ENCODE peak calls at places on chromosomes 4 and X, in ten cellular contexts. J is AG04450; Q is stimulated activated CD4-positive, alpha-beta T cell treated with anti-CD3 and anti-CD28 coated beads, Interleukin-1b, Interleukin-23, amount 100 ng/mL, for 24 hours; K is AG09309; A is heart left ventricle; C is psoas muscle; F is RPMI8226; L is pons; D is SK-MEL-5; B is body of pancreas. X is an unnamed sample.

GRCh38 chrX:150365051-150365952 is 2.2 kb downstream of the MAMLD1 start:
- DNase-seq in J (no peak), Q (no peak), K (no peak), A (peak; percentile 81), C (peak; percentile 75), F (peak; percentile 43), L (peak; percentile 71), D (peak; percentile 34), B (peak; percentile 75), X (no peak)

GRCh38 chr4:74028504-74028903 is 10.0 kb downstream of the CXCL3 start:
- DNase-seq in J (no peak), Q (no peak), K (no peak), A (no peak), C (no peak), F (no peak), L (no peak), D (no peak), B (no peak), X (no peak)

GRCh38 chrX:47849776-47850175 is 13.1 kb downstream of the ZNF81 start:
- DNase-seq in J (no peak), Q (no peak), K (no peak), A (no peak), C (no peak), F (no peak), L (no peak), D (no peak), B (no peak), X (no peak)

GRCh38 chrX:71671938-71672337 is 4.6 kb downstream of the LOC101059915 start:
- DNase-seq in J (no peak), Q (no peak), K (no peak), A (no peak), C (no peak), F (no peak), L (no peak), D (no peak), B (no peak), X (no peak)

GRCh38 chr4:105440890-105441289 is 33.0 kb downstream of the PPA2 start:
- DNase-seq in J (no peak), Q (no peak), K (no peak), A (no peak), C (no peak), F (no peak), L (no peak), D (no peak), B (no peak), X (no peak)

GRCh38 chr4:120293341-120293740 is 226.7 kb upstream of the MAD2L1 start:
- DNase-seq in J (no peak), Q (no peak), K (no peak), A (no peak), C (no peak), F (no peak), L (no peak), D (no peak), B (no peak), X (no peak)

GRCh38 chrX:39226307-39226706 is 425.0 kb downstream of the MID1IP1 start:
- DNase-seq in J (no peak), Q (no peak), K (no peak), A (no peak), C (no peak), F (no peak), L (no peak), D (no peak), B (no peak), X (no peak)

GRCh38 chr4:165379662-165380061 is 854 bp downstream of the CPE start:
- DNase-seq in J (no peak), Q (no peak), K (no peak), A (peak; percentile 28), C (peak; percentile 13), F (no peak), L (no peak), D (no peak), B (peak; percentile 16), X (no peak)

GRCh38 chr4:113468165-113469022 is 293.1 kb downstream of the CAMK2D start:
- DNase-seq in J (peak; percentile 99), Q (no peak), K (peak; percentile 97), A (peak; percentile 71), C (peak; percentile 78), F (no peak), L (peak; percentile 84), D (peak; percentile 97), B (peak; percentile 16), X (no peak)